ENCODE peak calls at places on chromosomes 2 and 18, in ten cellular contexts. One of them, this sample, is unnamed.

GRCh38 chr2:9250498-9251153 is 44.0 kb downstream of the ASAP2 start:
- DNase-seq in uterus: no peak
- DNase-seq in neural progenitor cell: no peak
- DNase-seq in endothelial cell: no peak
- DNase-seq in HepG2: no peak
- DNase-seq in fibroblast of lung: no peak
- DNase-seq in left lung: no peak
- DNase-seq in endothelial cell of umbilical vein: no peak
- DNase-seq in K562: no peak
- DNase-seq in AG04450: no peak
- DNase-seq in this sample: no peak

GRCh38 chr2:62038980-62039771 is 133.7 kb downstream of the COMMD1 start:
- DNase-seq in endothelial cell: no peak
- DNase-seq in endothelial cell of umbilical vein: no peak
- DNase-seq in K562: no peak
- DNase-seq in neural progenitor cell: no peak
- DNase-seq in HepG2: no peak
- DNase-seq in left lung: no peak
- DNase-seq in fibroblast of lung: peak; percentile 71
- DNase-seq in uterus: no peak
- DNase-seq in AG04450: no peak
- DNase-seq in this sample: peak; percentile 64

GRCh38 chr2:181784556-181784955 is 104.2 kb upstream of the NEUROD1 start:
- DNase-seq in HepG2: peak; percentile 39
- DNase-seq in left lung: no peak
- DNase-seq in fibroblast of lung: peak; percentile 82
- DNase-seq in endothelial cell of umbilical vein: peak; percentile 35
- DNase-seq in endothelial cell: no peak
- DNase-seq in K562: no peak
- DNase-seq in uterus: no peak
- DNase-seq in AG04450: no peak
- DNase-seq in neural progenitor cell: no peak
- DNase-seq in this sample: no peak

GRCh38 chr2:201406077-201406662 is 45.1 kb downstream of the TRAK2 start:
- DNase-seq in AG04450: peak; percentile 39
- DNase-seq in left lung: no peak
- DNase-seq in HepG2: peak; percentile 57
- DNase-seq in fibroblast of lung: peak; percentile 71
- DNase-seq in K562: peak; percentile 9
- DNase-seq in uterus: peak; percentile 23
- DNase-seq in neural progenitor cell: no peak
- DNase-seq in endothelial cell of umbilical vein: peak; percentile 63
- DNase-seq in endothelial cell: no peak
- DNase-seq in this sample: no peak

GRCh38 chr18:24198461-24198860 is 59.6 kb downstream of the CABYR start:
- DNase-seq in endothelial cell: no peak
- DNase-seq in uterus: no peak
- DNase-seq in AG04450: no peak
- DNase-seq in fibroblast of lung: no peak
- DNase-seq in left lung: no peak
- DNase-seq in endothelial cell of umbilical vein: no peak
- DNase-seq in HepG2: no peak
- DNase-seq in neural progenitor cell: no peak
- DNase-seq in K562: no peak
- DNase-seq in this sample: no peak

GRCh38 chr2:67503066-67503795 is 106.1 kb downstream of the ETAA1 start:
- DNase-seq in fibroblast of lung: peak; percentile 89
- DNase-seq in left lung: no peak
- DNase-seq in endothelial cell of umbilical vein: peak; percentile 90
- DNase-seq in AG04450: peak; percentile 92
- DNase-seq in uterus: peak; percentile 28
- DNase-seq in HepG2: no peak
- DNase-seq in neural progenitor cell: no peak
- DNase-seq in K562: no peak
- DNase-seq in endothelial cell: no peak
- DNase-seq in this sample: no peak

GRCh38 chr2:12719400-12720104 is 2.8 kb downstream of the TRIB2 start:
- DNase-seq in uterus: no peak
- DNase-seq in HepG2: no peak
- DNase-seq in endothelial cell of umbilical vein: peak; percentile 30
- DNase-seq in endothelial cell: no peak
- DNase-seq in AG04450: no peak
- DNase-seq in neural progenitor cell: peak; percentile 7
- DNase-seq in left lung: no peak
- DNase-seq in K562: no peak
- DNase-seq in fibroblast of lung: peak; percentile 69
- DNase-seq in this sample: no peak

GRCh38 chr2:240597419-240598181 is 11.1 kb downstream of the CAPN10 start:
- DNase-seq in endothelial cell: no peak
- DNase-seq in K562: no peak
- DNase-seq in AG04450: no peak
- DNase-seq in left lung: peak; percentile 69
- DNase-seq in endothelial cell of umbilical vein: no peak
- DNase-seq in neural progenitor cell: no peak
- DNase-seq in fibroblast of lung: no peak
- DNase-seq in uterus: peak; percentile 11
- DNase-seq in HepG2: peak; percentile 85
- DNase-seq in this sample: peak; percentile 22

GRCh38 chr2:150470435-150470834 is 17.0 kb downstream of the RND3 start:
- DNase-seq in uterus: no peak
- DNase-seq in fibroblast of lung: no peak
- DNase-seq in endothelial cell: no peak
- DNase-seq in left lung: no peak
- DNase-seq in HepG2: no peak
- DNase-seq in AG04450: no peak
- DNase-seq in neural progenitor cell: no peak
- DNase-seq in K562: no peak
- DNase-seq in endothelial cell of umbilical vein: peak; percentile 12
- DNase-seq in this sample: no peak

GRCh38 chr2:3242747-3243369 is 134.8 kb downstream of the EIPR1 start:
- DNase-seq in neural progenitor cell: no peak
- DNase-seq in endothelial cell of umbilical vein: no peak
- DNase-seq in uterus: no peak
- DNase-seq in left lung: no peak
- DNase-seq in endothelial cell: no peak
- DNase-seq in HepG2: no peak
- DNase-seq in K562: no peak
- DNase-seq in AG04450: no peak
- DNase-seq in fibroblast of lung: no peak
- DNase-seq in this sample: no peak

GRCh38 chr18:9722691-9723090 is 14.6 kb downstream of the RAB31 start:
- DNase-seq in uterus: no peak
- DNase-seq in endothelial cell of umbilical vein: no peak
- DNase-seq in endothelial cell: no peak
- DNase-seq in HepG2: peak; percentile 37
- DNase-seq in AG04450: no peak
- DNase-seq in neural progenitor cell: no peak
- DNase-seq in K562: no peak
- DNase-seq in fibroblast of lung: no peak
- DNase-seq in left lung: no peak
- DNase-seq in this sample: no peak
- TF ChIP-seq CTCF in uterus: no peak
- TF ChIP-seq CTCF in endothelial cell of umbilical vein: no peak
- TF ChIP-seq CTCF in endothelial cell: no peak
- TF ChIP-seq CTCF in HepG2: peak; percentile 63
- TF ChIP-seq CTCF in AG04450: no peak
- TF ChIP-seq CTCF in neural progenitor cell: no peak
- TF ChIP-seq CTCF in K562: peak; percentile 26
- TF ChIP-seq CTCF in fibroblast of lung: no peak
- TF ChIP-seq CTCF in left lung: peak; percentile 11
- TF ChIP-seq CTCF in this sample: no peak

DNA sequence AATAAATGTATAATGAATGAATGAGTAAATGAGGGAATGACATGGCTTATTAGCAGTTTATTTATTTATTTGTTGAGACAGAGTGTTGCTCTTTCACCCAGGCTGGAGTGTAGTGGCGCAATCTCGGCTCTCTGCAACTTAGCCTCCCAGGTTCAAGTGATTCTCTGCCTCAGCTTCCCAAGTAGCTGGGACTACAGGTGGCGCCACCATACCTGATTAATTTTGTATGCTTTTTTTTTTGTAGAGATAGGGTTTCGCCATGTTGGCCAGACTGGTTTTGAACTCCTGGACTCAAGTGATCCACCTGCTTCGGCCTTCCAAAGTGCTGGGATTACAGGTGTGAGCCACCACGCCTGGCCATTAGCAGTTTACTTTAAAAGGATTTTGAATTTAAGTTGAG is 100.3 kb upstream of the CAVIN2 start:
- DNase-seq in AG04450: no peak
- DNase-seq in endothelial cell: no peak
- DNase-seq in endothelial cell of umbilical vein: no peak
- DNase-seq in fibroblast of lung: no peak
- DNase-seq in K562: no peak
- DNase-seq in HepG2: no peak
- DNase-seq in neural progenitor cell: no peak
- DNase-seq in left lung: no peak
- DNase-seq in uterus: no peak
- DNase-seq in this sample: no peak
- TF ChIP-seq CTCF in AG04450: no peak
- TF ChIP-seq CTCF in endothelial cell: no peak
- TF ChIP-seq CTCF in endothelial cell of umbilical vein: no peak
- TF ChIP-seq CTCF in fibroblast of lung: no peak
- TF ChIP-seq CTCF in K562: no peak
- TF ChIP-seq CTCF in HepG2: no peak
- TF ChIP-seq CTCF in neural progenitor cell: peak; percentile 23
- TF ChIP-seq CTCF in left lung: no peak
- TF ChIP-seq CTCF in uterus: no peak
- TF ChIP-seq CTCF in this sample: no peak

DNA sequence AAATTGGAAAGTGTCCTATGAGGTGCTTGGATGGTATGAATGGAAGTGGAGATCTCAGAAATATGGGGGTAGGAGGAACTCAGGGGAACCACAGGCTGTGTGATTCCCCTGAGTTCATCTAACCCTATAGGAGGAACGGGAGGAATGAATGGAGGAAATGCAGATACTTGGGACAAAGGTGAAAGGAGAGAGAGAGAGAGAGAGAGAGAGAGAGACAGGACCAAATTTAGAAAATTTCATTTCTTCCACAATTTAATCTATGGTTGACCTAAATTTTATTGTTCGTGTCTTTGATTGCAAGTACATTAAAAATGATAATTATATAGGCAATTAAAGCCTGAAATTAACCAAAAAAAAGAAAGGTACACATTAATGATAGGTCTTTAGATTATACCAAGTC is 107.7 kb downstream of the SPP2 start:
- DNase-seq in AG04450: no peak
- DNase-seq in uterus: no peak
- DNase-seq in endothelial cell: no peak
- DNase-seq in endothelial cell of umbilical vein: no peak
- DNase-seq in HepG2: no peak
- DNase-seq in K562: no peak
- DNase-seq in neural progenitor cell: no peak
- DNase-seq in left lung: no peak
- DNase-seq in fibroblast of lung: no peak
- DNase-seq in this sample: no peak
- TF ChIP-seq CTCF in AG04450: no peak
- TF ChIP-seq CTCF in uterus: no peak
- TF ChIP-seq CTCF in endothelial cell: no peak
- TF ChIP-seq CTCF in endothelial cell of umbilical vein: no peak
- TF ChIP-seq CTCF in HepG2: no peak
- TF ChIP-seq CTCF in K562: no peak
- TF ChIP-seq CTCF in neural progenitor cell: no peak
- TF ChIP-seq CTCF in left lung: no peak
- TF ChIP-seq CTCF in fibroblast of lung: no peak
- TF ChIP-seq CTCF in this sample: no peak

DNA sequence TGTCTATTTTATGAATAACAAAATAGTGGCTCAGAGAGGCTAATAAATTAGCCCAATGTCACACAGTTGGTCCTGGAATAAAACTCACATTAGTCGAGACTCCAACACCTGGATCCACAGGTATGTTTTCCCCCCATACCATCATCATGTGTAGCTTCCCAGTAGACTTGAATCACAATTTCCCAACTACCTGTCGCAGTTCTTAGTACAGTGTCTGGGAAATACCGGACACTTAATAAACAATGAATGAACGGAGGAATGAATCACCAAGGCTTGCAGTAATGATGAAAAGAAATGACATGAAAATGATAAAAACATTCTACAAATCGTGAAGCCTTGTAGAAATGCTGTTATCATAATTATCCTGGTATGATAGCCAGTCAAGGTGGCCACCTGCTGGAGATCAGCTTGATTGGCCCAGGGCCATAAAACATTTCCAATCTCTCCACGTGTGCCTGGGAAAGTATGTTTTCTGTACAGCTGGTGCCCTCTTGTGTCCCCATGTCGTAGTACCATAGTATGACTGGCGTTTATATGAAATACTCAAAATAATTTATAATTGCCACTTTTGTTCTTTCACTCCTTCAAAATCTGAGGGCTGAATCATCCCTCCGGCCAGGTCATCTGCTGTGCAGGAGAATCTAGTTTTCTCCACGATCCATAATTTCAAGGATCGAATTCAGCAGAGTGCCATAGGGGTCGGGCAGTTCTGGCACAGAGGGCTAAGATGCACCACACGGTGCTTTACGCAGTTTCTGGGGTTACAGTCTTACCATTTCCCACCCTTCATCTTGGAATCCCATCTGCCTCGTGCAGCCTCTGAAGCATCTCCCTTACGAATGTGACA is 95.4 kb downstream of the LAMA1 start:
- DNase-seq in neural progenitor cell: peak; percentile 4
- DNase-seq in AG04450: no peak
- DNase-seq in uterus: no peak
- DNase-seq in fibroblast of lung: peak; percentile 12
- DNase-seq in HepG2: peak; percentile 76
- DNase-seq in endothelial cell: peak; percentile 49
- DNase-seq in left lung: no peak
- DNase-seq in K562: peak; percentile 51
- DNase-seq in endothelial cell of umbilical vein: peak; percentile 47
- DNase-seq in this sample: no peak
- TF ChIP-seq CTCF in neural progenitor cell: peak; percentile 30
- TF ChIP-seq CTCF in AG04450: peak; percentile 42
- TF ChIP-seq CTCF in uterus: no peak
- TF ChIP-seq CTCF in fibroblast of lung: peak; percentile 51
- TF ChIP-seq CTCF in HepG2: peak; percentile 75
- TF ChIP-seq CTCF in endothelial cell: peak; percentile 60
- TF ChIP-seq CTCF in left lung: no peak
- TF ChIP-seq CTCF in K562: peak; percentile 85
- TF ChIP-seq CTCF in endothelial cell of umbilical vein: peak; percentile 26
- TF ChIP-seq CTCF in this sample: no peak

DNA sequence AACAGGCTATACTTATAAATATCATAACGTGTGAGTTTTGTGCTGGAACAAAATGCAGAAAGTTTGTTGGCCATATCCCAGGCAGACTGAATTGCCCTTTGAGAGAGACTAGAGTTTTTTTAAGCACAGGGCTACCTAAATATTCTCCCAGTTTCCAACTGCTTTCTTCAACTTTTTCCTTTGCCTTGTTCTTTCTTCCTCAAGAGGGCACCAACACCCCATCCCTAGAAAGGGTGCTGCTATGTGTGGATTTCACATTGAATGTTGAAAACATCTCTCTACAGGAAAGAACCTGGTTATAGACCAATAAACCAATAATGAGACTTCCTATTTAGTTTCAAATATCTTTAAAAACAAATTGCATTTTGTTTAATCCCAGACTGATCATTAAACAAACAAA is 87.9 kb downstream of the ICOS start:
- DNase-seq in fibroblast of lung: peak; percentile 33
- DNase-seq in endothelial cell: peak; percentile 40
- DNase-seq in left lung: no peak
- DNase-seq in uterus: peak; percentile 20
- DNase-seq in endothelial cell of umbilical vein: peak; percentile 81
- DNase-seq in HepG2: peak; percentile 33
- DNase-seq in AG04450: no peak
- DNase-seq in K562: peak; percentile 4
- DNase-seq in neural progenitor cell: peak; percentile 50
- DNase-seq in this sample: no peak
- TF ChIP-seq CTCF in fibroblast of lung: peak; percentile 71
- TF ChIP-seq CTCF in endothelial cell: peak; percentile 10
- TF ChIP-seq CTCF in left lung: peak; percentile 43
- TF ChIP-seq CTCF in uterus: peak; percentile 72
- TF ChIP-seq CTCF in endothelial cell of umbilical vein: peak; percentile 54
- TF ChIP-seq CTCF in HepG2: peak; percentile 57
- TF ChIP-seq CTCF in AG04450: peak; percentile 63
- TF ChIP-seq CTCF in K562: no peak
- TF ChIP-seq CTCF in neural progenitor cell: peak; percentile 79
- TF ChIP-seq CTCF in this sample: no peak